ENCODE peak calls at places on chromosomes 12 and 14, in five cellular contexts. One of them, this sample, is unnamed.

GRCh38 chr14:102699416-102700110 is 77.7 kb upstream of the TRAF3 start:
- DNase-seq in K562: no peak
- DNase-seq in IMR-90: peak
- DNase-seq in GM12878: no peak
- DNase-seq in H1: no peak
- DNase-seq in this sample: no peak

GRCh38 chr14:73207615-73208014 is 29.7 kb upstream of the PAPLN start:
- DNase-seq in K562: no peak
- DNase-seq in IMR-90: no peak
- DNase-seq in GM12878: no peak
- DNase-seq in H1: no peak
- DNase-seq in this sample: no peak

GRCh38 chr12:31890295-31891285 is 68.6 kb upstream of the RESF1 start:
- DNase-seq in K562: no peak
- DNase-seq in IMR-90: no peak
- DNase-seq in GM12878: no peak
- DNase-seq in H1: no peak
- DNase-seq in this sample: no peak

GRCh38 chr14:50769893-50770500 is 61.0 kb downstream of the NIN start:
- DNase-seq in K562: no peak
- DNase-seq in IMR-90: no peak
- DNase-seq in GM12878: no peak
- DNase-seq in H1: no peak
- DNase-seq in this sample: no peak

GRCh38 chr12:54394281-54394719 is 9.8 kb upstream of the ZNF385A start:
- DNase-seq in K562: peak
- DNase-seq in IMR-90: peak
- DNase-seq in GM12878: no peak
- DNase-seq in H1: peak
- DNase-seq in this sample: peak

GRCh38 chr12:2614341-2614740 is 180.4 kb upstream of the FKBP4 start:
- DNase-seq in K562: no peak
- DNase-seq in IMR-90: peak
- DNase-seq in GM12878: no peak
- DNase-seq in H1: no peak
- DNase-seq in this sample: no peak

GRCh38 chr12:123996581-123996980 is 23.6 kb downstream of the ZNF664 start:
- DNase-seq in K562: no peak
- DNase-seq in IMR-90: no peak
- DNase-seq in GM12878: no peak
- DNase-seq in H1: no peak
- DNase-seq in this sample: no peak

GRCh38 chr14:68680541-68681051 is 112.3 kb downstream of the ZFP36L1 start:
- DNase-seq in K562: no peak
- DNase-seq in IMR-90: peak
- DNase-seq in GM12878: no peak
- DNase-seq in H1: no peak
- DNase-seq in this sample: no peak

GRCh38 chr14:69612014-69612758 is 790 bp downstream of the SUSD6 start:
- DNase-seq in K562: no peak
- DNase-seq in IMR-90: peak
- DNase-seq in GM12878: no peak
- DNase-seq in H1: no peak
- DNase-seq in this sample: peak

GRCh38 chr14:61573748-61574513 is 121.4 kb upstream of the HIF1A start:
- DNase-seq in K562: no peak
- DNase-seq in IMR-90: peak
- DNase-seq in GM12878: no peak
- DNase-seq in H1: no peak
- DNase-seq in this sample: no peak

GRCh38 chr14:23067847-23068791 is 10.8 kb upstream of the CDH24 start:
- DNase-seq in K562: peak
- DNase-seq in IMR-90: no peak
- DNase-seq in GM12878: no peak
- DNase-seq in H1: no peak
- DNase-seq in this sample: no peak

GRCh38 chr12:93459992-93460391 is 7.3 kb upstream of the MRPL42 start:
- DNase-seq in K562: no peak
- DNase-seq in IMR-90: no peak
- DNase-seq in GM12878: no peak
- DNase-seq in H1: no peak
- DNase-seq in this sample: no peak

GRCh38 chr14:20632831-20633771 is 8.4 kb downstream of the OR6S1 start:
- DNase-seq in K562: peak
- DNase-seq in IMR-90: peak
- DNase-seq in GM12878: peak
- DNase-seq in H1: peak
- DNase-seq in this sample: peak

GRCh38 chr14:60649815-60650381 is 621 bp upstream of the SIX1 start:
- DNase-seq in K562: no peak
- DNase-seq in IMR-90: peak
- DNase-seq in GM12878: no peak
- DNase-seq in H1: no peak
- DNase-seq in this sample: no peak

GRCh38 chr12:88029093-88029665 is at the start of gene C12orf50:
- DNase-seq in K562: no peak
- DNase-seq in IMR-90: no peak
- DNase-seq in GM12878: no peak
- DNase-seq in H1: no peak
- DNase-seq in this sample: no peak

GRCh38 chr14:65230287-65230728 is 128.0 kb upstream of the MAX start:
- DNase-seq in K562: peak
- DNase-seq in IMR-90: no peak
- DNase-seq in GM12878: no peak
- DNase-seq in H1: no peak
- DNase-seq in this sample: peak

GRCh38 chr12:67269632-67270578 is 747 bp downstream of the CAND1 start:
- DNase-seq in K562: peak
- DNase-seq in IMR-90: no peak
- DNase-seq in GM12878: no peak
- DNase-seq in H1: peak
- DNase-seq in this sample: peak

GRCh38 chr12:111029305-111029704 is 108.9 kb upstream of the MYL2 start:
- DNase-seq in K562: no peak
- DNase-seq in IMR-90: no peak
- DNase-seq in GM12878: no peak
- DNase-seq in H1: no peak
- DNase-seq in this sample: no peak

GRCh38 chr14:68473794-68474193 is 319.1 kb downstream of the ZFP36L1 start:
- DNase-seq in K562: no peak
- DNase-seq in IMR-90: no peak
- DNase-seq in GM12878: no peak
- DNase-seq in H1: no peak
- DNase-seq in this sample: no peak

GRCh38 chr14:79271122-79271521 is 940.2 kb downstream of the DIO2 start:
- DNase-seq in K562: no peak
- DNase-seq in IMR-90: no peak
- DNase-seq in GM12878: no peak
- DNase-seq in H1: no peak
- DNase-seq in this sample: no peak

GRCh38 chr14:100067971-100068959 is 3.0 kb downstream of the EVL start:
- DNase-seq in K562: peak
- DNase-seq in IMR-90: peak
- DNase-seq in GM12878: peak
- DNase-seq in H1: peak
- DNase-seq in this sample: no peak

GRCh38 chr12:124445121-124445718 is 122.2 kb downstream of the NCOR2 start:
- DNase-seq in K562: no peak
- DNase-seq in IMR-90: no peak
- DNase-seq in GM12878: no peak
- DNase-seq in H1: no peak
- DNase-seq in this sample: no peak

GRCh38 chr12:5003025-5003666 is 40.5 kb upstream of the KCNA5 start:
- DNase-seq in K562: peak
- DNase-seq in IMR-90: peak
- DNase-seq in GM12878: no peak
- DNase-seq in H1: peak
- DNase-seq in this sample: peak

DNA sequence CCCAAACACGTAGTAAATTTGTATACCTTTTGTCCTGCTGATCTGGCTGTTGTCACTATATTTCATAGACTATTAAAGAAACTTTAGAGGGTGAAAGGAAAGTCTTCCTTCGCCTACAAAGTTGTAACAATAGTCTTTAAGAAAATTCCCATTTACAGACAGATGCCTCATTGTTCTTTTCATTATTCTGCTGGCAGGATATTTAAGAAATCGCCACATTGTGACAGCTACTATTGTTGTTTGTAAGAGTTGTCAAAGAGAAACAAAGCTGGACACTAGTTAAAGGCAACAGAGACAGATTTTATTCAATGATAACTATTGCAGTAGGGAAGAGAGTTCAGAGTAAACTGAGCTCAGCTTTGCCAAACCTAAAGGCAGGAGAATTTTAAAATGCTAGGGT is 1272.4 kb upstream of the SEL1L start:
- DNase-seq in K562: no peak
- DNase-seq in IMR-90: no peak
- DNase-seq in GM12878: no peak
- DNase-seq in H1: no peak
- DNase-seq in this sample: no peak
- TF ChIP-seq RFX5 in K562: no peak
- TF ChIP-seq RFX5 in IMR-90: no peak
- TF ChIP-seq RFX5 in GM12878: no peak
- TF ChIP-seq RFX5 in H1: no peak
- TF ChIP-seq RFX5 in this sample: no peak

DNA sequence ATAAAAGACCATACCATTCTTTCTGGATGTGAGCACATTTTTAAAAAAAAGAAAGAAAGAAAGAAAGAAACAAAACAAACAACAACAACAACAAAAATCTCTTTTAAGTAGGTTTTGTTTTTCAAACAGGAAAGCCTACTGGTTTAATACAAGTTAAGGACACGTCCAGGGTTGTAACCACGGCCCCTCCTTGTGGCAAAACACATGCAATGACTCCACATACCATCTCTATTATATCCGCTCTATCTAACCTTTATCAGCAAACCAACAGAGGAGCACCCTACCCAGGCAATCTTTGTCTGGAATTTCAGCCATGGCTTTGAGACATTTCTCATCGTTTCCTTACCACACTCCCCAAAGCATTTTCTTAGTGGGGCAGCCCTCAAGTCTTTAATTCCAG is 360.5 kb upstream of the TMPO start:
- DNase-seq in K562: no peak
- DNase-seq in IMR-90: no peak
- DNase-seq in GM12878: no peak
- DNase-seq in H1: no peak
- DNase-seq in this sample: peak
- TF ChIP-seq RFX5 in K562: no peak
- TF ChIP-seq RFX5 in IMR-90: no peak
- TF ChIP-seq RFX5 in GM12878: no peak
- TF ChIP-seq RFX5 in H1: no peak
- TF ChIP-seq RFX5 in this sample: no peak

GRCh38 chr14:76761198-76761848 is at the start of gene VASH1:
- DNase-seq in K562: peak
- DNase-seq in IMR-90: peak
- DNase-seq in GM12878: no peak
- DNase-seq in H1: peak
- DNase-seq in this sample: peak
- TF ChIP-seq RFX5 in K562: no peak
- TF ChIP-seq RFX5 in IMR-90: no peak
- TF ChIP-seq RFX5 in GM12878: no peak
- TF ChIP-seq RFX5 in H1: no peak
- TF ChIP-seq RFX5 in this sample: no peak

GRCh38 chr12:6078378-6079083 is 45.9 kb downstream of the VWF start:
- DNase-seq in K562: no peak
- DNase-seq in IMR-90: no peak
- DNase-seq in GM12878: no peak
- DNase-seq in H1: no peak
- DNase-seq in this sample: no peak

GRCh38 chr12:6082613-6083012 is 41.9 kb downstream of the VWF start:
- DNase-seq in K562: no peak
- DNase-seq in IMR-90: no peak
- DNase-seq in GM12878: no peak
- DNase-seq in H1: no peak
- DNase-seq in this sample: no peak

GRCh38 chr12:6083606-6084005 is 40.9 kb downstream of the VWF start:
- DNase-seq in K562: no peak
- DNase-seq in IMR-90: no peak
- DNase-seq in GM12878: no peak
- DNase-seq in H1: no peak
- DNase-seq in this sample: no peak

GRCh38 chr12:6076776-6077700 is 47.4 kb downstream of the VWF start:
- DNase-seq in K562: no peak
- DNase-seq in IMR-90: no peak
- DNase-seq in GM12878: no peak
- DNase-seq in H1: no peak
- DNase-seq in this sample: no peak

GRCh38 chr12:6080149-6081045 is 44.1 kb downstream of the VWF start:
- DNase-seq in K562: no peak
- DNase-seq in IMR-90: no peak
- DNase-seq in GM12878: no peak
- DNase-seq in H1: no peak
- DNase-seq in this sample: no peak
- TF ChIP-seq RFX5 in K562: no peak
- TF ChIP-seq RFX5 in IMR-90: no peak
- TF ChIP-seq RFX5 in GM12878: no peak
- TF ChIP-seq RFX5 in H1: no peak
- TF ChIP-seq RFX5 in this sample: no peak

GRCh38 chr14:35261774-35262173 is 30.4 kb upstream of the PSMA6 start:
- DNase-seq in K562: no peak
- DNase-seq in IMR-90: peak
- DNase-seq in GM12878: no peak
- DNase-seq in H1: no peak
- DNase-seq in this sample: no peak
- TF ChIP-seq RFX5 in K562: no peak
- TF ChIP-seq RFX5 in IMR-90: no peak
- TF ChIP-seq RFX5 in GM12878: no peak
- TF ChIP-seq RFX5 in H1: no peak
- TF ChIP-seq RFX5 in this sample: no peak

DNA sequence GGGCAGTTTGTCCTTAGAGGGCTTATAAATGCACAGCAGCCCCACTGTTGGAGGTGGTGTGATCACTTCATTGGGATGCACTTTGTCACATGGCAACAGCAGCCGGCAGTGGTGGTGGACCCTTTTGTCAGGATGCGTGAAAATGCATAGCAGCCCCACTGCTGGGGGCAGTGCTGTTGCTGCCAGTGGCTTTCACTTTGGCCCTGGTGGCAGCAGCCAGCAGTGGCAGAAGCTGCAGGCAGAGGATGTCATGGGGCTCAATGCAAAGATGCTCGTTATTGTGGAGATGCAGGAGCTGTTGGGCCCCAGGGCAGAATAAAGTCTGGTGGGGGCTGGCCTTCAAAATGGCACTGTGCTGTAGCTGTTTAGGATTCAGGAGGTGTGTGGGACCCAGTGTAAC is 173.0 kb upstream of the DAAM1 start:
- DNase-seq in K562: no peak
- DNase-seq in IMR-90: no peak
- DNase-seq in GM12878: no peak
- DNase-seq in H1: no peak
- DNase-seq in this sample: no peak
- TF ChIP-seq RFX5 in K562: no peak
- TF ChIP-seq RFX5 in IMR-90: no peak
- TF ChIP-seq RFX5 in GM12878: no peak
- TF ChIP-seq RFX5 in H1: no peak
- TF ChIP-seq RFX5 in this sample: no peak

GRCh38 chr12:29556363-29556762 is 58.9 kb upstream of the OVCH1 start:
- DNase-seq in K562: no peak
- DNase-seq in IMR-90: no peak
- DNase-seq in GM12878: no peak
- DNase-seq in H1: no peak
- DNase-seq in this sample: no peak
- TF ChIP-seq RFX5 in K562: no peak
- TF ChIP-seq RFX5 in IMR-90: no peak
- TF ChIP-seq RFX5 in GM12878: no peak
- TF ChIP-seq RFX5 in H1: no peak
- TF ChIP-seq RFX5 in this sample: no peak

GRCh38 chr12:133057446-133057845 is 20.1 kb downstream of the ZNF84 start:
- DNase-seq in K562: no peak
- DNase-seq in IMR-90: peak
- DNase-seq in GM12878: no peak
- DNase-seq in H1: no peak
- DNase-seq in this sample: no peak
- TF ChIP-seq RFX5 in K562: no peak
- TF ChIP-seq RFX5 in IMR-90: no peak
- TF ChIP-seq RFX5 in GM12878: no peak
- TF ChIP-seq RFX5 in H1: no peak
- TF ChIP-seq RFX5 in this sample: no peak